ENCODE peak calls at places on chromosomes 4 and X, in seven cellular contexts. A is amygdala, G is SK-N-SH, O is breast epithelium, T is RWPE2, X is NCI-H2029, R is HCEC 1CT. Y is an unnamed sample.

GRCh38 chr4:54663181-54663580 is 5.4 kb downstream of the KIT start:
- DNase-seq in A (no peak), R (no peak), G (no peak), O (no peak), X (no peak), T (no peak), Y (no peak)

GRCh38 chrX:10633722-10634121 is 13.3 kb upstream of the MID1 start:
- DNase-seq in R (peak), X (no peak), T (no peak), A (no peak), O (peak), G (no peak), Y (no peak)

GRCh38 chr4:70600305-70600704 is 8.2 kb downstream of the AMBN start:
- DNase-seq in O (no peak), R (no peak), G (no peak), T (no peak), A (no peak), X (no peak), Y (no peak)

GRCh38 chrX:154525606-154526490 is 9.8 kb upstream of the FAM3A start:
- DNase-seq in T (no peak), R (no peak), G (no peak), O (no peak), X (no peak), A (no peak), Y (no peak)

GRCh38 chr4:3683744-3684421 is 82.3 kb upstream of the ADRA2C start:
- DNase-seq in T (no peak), A (no peak), G (no peak), O (no peak), R (no peak), X (no peak), Y (no peak)

GRCh38 chr4:91909963-91910362 is 393.8 kb upstream of the GRID2 start:
- DNase-seq in O (no peak), G (no peak), A (no peak), X (no peak), T (no peak), R (no peak), Y (no peak)

GRCh38 chr4:142088906-142089305 is 452.5 kb downstream of the IL15 start:
- DNase-seq in R (no peak), T (no peak), G (no peak), A (no peak), X (no peak), O (no peak), Y (no peak)

GRCh38 chrX:19798423-19798822 is 89.0 kb downstream of the SH3KBP1 start:
- DNase-seq in G (no peak), O (no peak), A (no peak), T (no peak), R (no peak), X (no peak), Y (no peak)

GRCh38 chr4:77007358-77008230 is 58.0 kb downstream of the SEPTIN11 start:
- DNase-seq in A (no peak), T (no peak), O (no peak), X (no peak), G (no peak), R (peak), Y (no peak)

GRCh38 chr4:75831856-75832405 is 70.3 kb downstream of the PPEF2 start:
- DNase-seq in R (no peak), O (no peak), A (no peak), G (no peak), T (no peak), X (peak), Y (no peak)

GRCh38 chrX:106728337-106728736 is 1.8 kb downstream of the RNF128 start:
- DNase-seq in A (no peak), O (no peak), T (no peak), X (no peak), R (no peak), G (no peak), Y (no peak)

GRCh38 chrX:115226929-115227328 is 7.0 kb downstream of the LRCH2 start:
- DNase-seq in A (no peak), O (no peak), X (peak), T (no peak), G (peak), R (peak), Y (no peak)

GRCh38 chr4:153497091-153497531 is 31.0 kb downstream of the TMEM131L start:
- DNase-seq in O (no peak), X (no peak), A (no peak), G (no peak), T (no peak), R (peak), Y (peak)

GRCh38 chrX:2627272-2627867 is 63.7 kb upstream of the CD99 start:
- DNase-seq in X (no peak), O (no peak), T (no peak), G (peak), R (peak), A (no peak), Y (peak)

GRCh38 chr4:118280501-118281218 is 72.1 kb downstream of the PRSS12 start:
- DNase-seq in T (no peak), X (peak), A (no peak), R (peak), G (peak), O (peak), Y (peak)

GRCh38 chrX:41734530-41734929 is 10.5 kb downstream of the GPR82 start:
- DNase-seq in R (peak), O (no peak), T (no peak), G (peak), X (no peak), A (no peak), Y (no peak)

GRCh38 chrX:129646721-129647587 is 7.8 kb downstream of the APLN start:
- DNase-seq in R (no peak), G (peak), T (no peak), O (no peak), A (no peak), X (no peak), Y (no peak)

GRCh38 chr4:80989921-80990544 is 40.5 kb upstream of the BMP3 start:
- DNase-seq in A (no peak), O (no peak), G (peak), R (peak), X (peak), T (no peak), Y (peak)

GRCh38 chr4:121307441-121308327 is 73.1 kb downstream of the QRFPR start:
- DNase-seq in T (no peak), R (peak), A (no peak), G (no peak), O (no peak), X (no peak), Y (peak)

GRCh38 chr4:1045595-1046201 is 34.3 kb downstream of the FGFRL1 start:
- DNase-seq in R (no peak), X (no peak), O (no peak), A (peak), T (no peak), G (no peak), Y (no peak)

GRCh38 chr4:166172619-166173018 is 299.6 kb downstream of the TLL1 start:
- DNase-seq in R (no peak), X (no peak), A (no peak), O (no peak), G (no peak), T (no peak), Y (no peak)

GRCh38 chrX:119726900-119727555 is 31.4 kb upstream of the SOWAHD start:
- DNase-seq in T (no peak), G (no peak), O (no peak), R (peak), A (no peak), X (no peak), Y (peak)

GRCh38 chr4:84596826-84597225 is 13.9 kb downstream of the CDS1 start:
- DNase-seq in R (no peak), O (no peak), X (peak), T (no peak), A (no peak), G (no peak), Y (no peak)

GRCh38 chr4:170274616-170275015 is 184.9 kb upstream of the AADAT start:
- DNase-seq in A (no peak), G (no peak), O (no peak), X (no peak), R (no peak), T (no peak), Y (no peak)

GRCh38 chr4:53019485-53020382 is 157.6 kb downstream of the RASL11B start:
- DNase-seq in T (no peak), O (no peak), R (peak), A (no peak), G (no peak), X (no peak), Y (no peak)

GRCh38 chr4:145736241-145736831 is 56.4 kb downstream of the C4orf51 start:
- DNase-seq in A (no peak), R (peak), G (no peak), T (no peak), X (peak), O (peak), Y (no peak)

GRCh38 chrX:144849141-144849540 is 398.2 kb upstream of the SPANXN1 start:
- DNase-seq in G (no peak), O (no peak), T (no peak), A (no peak), R (no peak), X (no peak), Y (no peak)

GRCh38 chr4:1255151-1255550 is 6.2 kb upstream of the CTBP1 start:
- DNase-seq in G (no peak), X (no peak), O (no peak), R (peak), A (no peak), T (no peak), Y (no peak)

GRCh38 chrX:136529795-136530194 is 2.2 kb upstream of the VGLL1 start:
- DNase-seq in X (no peak), R (no peak), T (no peak), O (no peak), G (no peak), A (no peak), Y (no peak)

GRCh38 chr4:147513051-147513450 is 32.2 kb downstream of the EDNRA start:
- DNase-seq in A (no peak), G (no peak), R (no peak), T (no peak), X (no peak), O (no peak), Y (no peak)

Y was measured in immature natural killer cell.